ENCODE peak calls at places on chromosomes 6 and 20, in four cellular contexts. I, O, G and P are unnamed samples.

GRCh38 chr20:10065154-10065833 is 30.5 kb downstream of the ANKEF1 start:
- DNase-seq in I (no peak), O (peak), G (no peak), P (no peak)

GRCh38 chr6:35640017-35640664 is 48.6 kb downstream of the FKBP5 start:
- DNase-seq in I (no peak), O (no peak), G (no peak), P (no peak)

GRCh38 chr6:2141644-2142290 is 103.6 kb downstream of the GMDS start:
- DNase-seq in I (no peak), O (no peak), G (no peak), P (no peak)

GRCh38 chr20:23622839-23623343 is 14.9 kb downstream of the CST3 start:
- DNase-seq in I (peak), O (peak), G (no peak), P (peak)

GRCh38 chr6:7086488-7086887 is 21.3 kb upstream of the RREB1 start:
- DNase-seq in I (no peak), O (no peak), G (peak), P (no peak)

GRCh38 chr6:116387374-116387773 is 16.6 kb downstream of the DSE start:
- DNase-seq in I (no peak), O (peak), G (no peak), P (no peak)

GRCh38 chr6:52522151-52522626 is 54.7 kb downstream of the TRAM2 start:
- DNase-seq in I (no peak), O (peak), G (no peak), P (no peak)

GRCh38 chr6:43020052-43020705 is 1.2 kb upstream of the RRP36 start:
- DNase-seq in I (no peak), O (no peak), G (no peak), P (no peak)

GRCh38 chr6:16518265-16518664 is 243.0 kb downstream of the ATXN1 start:
- DNase-seq in I (no peak), O (no peak), G (peak), P (no peak)

GRCh38 chr6:128519931-128520435 is 416 bp downstream of the PTPRK start:
- DNase-seq in I (no peak), O (no peak), G (no peak), P (peak)

GRCh38 chr20:51750037-51750769 is 18.0 kb downstream of the ATP9A start:
- DNase-seq in I (peak), O (peak), G (no peak), P (peak)

GRCh38 chr6:84758486-84758885 is 5.9 kb downstream of the TBX18 start:
- DNase-seq in I (no peak), O (no peak), G (no peak), P (no peak)

GRCh38 chr20:33672426-33673114 is 1.7 kb downstream of the NECAB3 start:
- DNase-seq in I (no peak), O (no peak), G (no peak), P (peak)